ENCODE peak calls at places on chromosome 22, in four cellular contexts. One of them, this sample, is unnamed.
A peak's percentile ranks its signal among the peaks of the same experiment; 100 is the strongest.

GRCh38 chr22:49767355-49768062 is 60.2 kb downstream of the BRD1 start:
- DNase-seq in iPS DF 6.9: peak; percentile 37
- DNase-seq in CD8-positive, alpha-beta T cell: no peak
- DNase-seq in MM.1S: peak; percentile 46
- DNase-seq in this sample: peak; percentile 54

GRCh38 chr22:37241351-37242142 is 2.5 kb downstream of the RAC2 start:
- DNase-seq in iPS DF 6.9: no peak
- DNase-seq in CD8-positive, alpha-beta T cell: no peak
- DNase-seq in MM.1S: no peak
- DNase-seq in this sample: no peak

GRCh38 chr22:35769974-35770373 is 52.3 kb downstream of the APOL5 start:
- DNase-seq in iPS DF 6.9: no peak
- DNase-seq in CD8-positive, alpha-beta T cell: no peak
- DNase-seq in MM.1S: no peak
- DNase-seq in this sample: no peak

GRCh38 chr22:49619301-49619700 is 208.4 kb downstream of the BRD1 start:
- DNase-seq in iPS DF 6.9: no peak
- DNase-seq in CD8-positive, alpha-beta T cell: no peak
- DNase-seq in MM.1S: no peak
- DNase-seq in this sample: no peak

GRCh38 chr22:43230983-43231723 is 44.2 kb upstream of the TTLL12 start:
- DNase-seq in iPS DF 6.9: peak; percentile 76
- DNase-seq in CD8-positive, alpha-beta T cell: peak; percentile 55
- DNase-seq in MM.1S: peak; percentile 67
- DNase-seq in this sample: peak; percentile 49

GRCh38 chr22:36134167-36134566 is 26.4 kb downstream of the APOL3 start:
- DNase-seq in iPS DF 6.9: no peak
- DNase-seq in CD8-positive, alpha-beta T cell: no peak
- DNase-seq in MM.1S: no peak
- DNase-seq in this sample: no peak

GRCh38 chr22:34850010-34850409 is 215.9 kb upstream of the ISX start:
- DNase-seq in iPS DF 6.9: no peak
- DNase-seq in CD8-positive, alpha-beta T cell: no peak
- DNase-seq in MM.1S: no peak
- DNase-seq in this sample: no peak

GRCh38 chr22:46791201-46791731 is 28.8 kb downstream of the TBC1D22A start:
- DNase-seq in iPS DF 6.9: no peak
- DNase-seq in CD8-positive, alpha-beta T cell: peak; percentile 70
- DNase-seq in MM.1S: peak; percentile 69
- DNase-seq in this sample: peak; percentile 91

GRCh38 chr22:28958611-28959010 is 75.2 kb downstream of the ZNRF3 start:
- DNase-seq in iPS DF 6.9: no peak
- DNase-seq in CD8-positive, alpha-beta T cell: no peak
- DNase-seq in MM.1S: no peak
- DNase-seq in this sample: no peak

GRCh38 chr22:19608114-19608494 is 83.9 kb upstream of the CLDN5 start:
- DNase-seq in iPS DF 6.9: no peak
- DNase-seq in CD8-positive, alpha-beta T cell: no peak
- DNase-seq in MM.1S: no peak
- DNase-seq in this sample: no peak
- H3K4me1 ChIP-seq in iPS DF 6.9: peaks cover 11% of the 10 kb centered on the region
- H3K4me1 ChIP-seq in CD8-positive, alpha-beta T cell: peaks cover 45% of the 10 kb centered on the region
- H3K4me1 ChIP-seq in MM.1S: no peaks in the 10 kb centered on the region
- H3K4me1 ChIP-seq in this sample: no peaks in the 10 kb centered on the region

DNA sequence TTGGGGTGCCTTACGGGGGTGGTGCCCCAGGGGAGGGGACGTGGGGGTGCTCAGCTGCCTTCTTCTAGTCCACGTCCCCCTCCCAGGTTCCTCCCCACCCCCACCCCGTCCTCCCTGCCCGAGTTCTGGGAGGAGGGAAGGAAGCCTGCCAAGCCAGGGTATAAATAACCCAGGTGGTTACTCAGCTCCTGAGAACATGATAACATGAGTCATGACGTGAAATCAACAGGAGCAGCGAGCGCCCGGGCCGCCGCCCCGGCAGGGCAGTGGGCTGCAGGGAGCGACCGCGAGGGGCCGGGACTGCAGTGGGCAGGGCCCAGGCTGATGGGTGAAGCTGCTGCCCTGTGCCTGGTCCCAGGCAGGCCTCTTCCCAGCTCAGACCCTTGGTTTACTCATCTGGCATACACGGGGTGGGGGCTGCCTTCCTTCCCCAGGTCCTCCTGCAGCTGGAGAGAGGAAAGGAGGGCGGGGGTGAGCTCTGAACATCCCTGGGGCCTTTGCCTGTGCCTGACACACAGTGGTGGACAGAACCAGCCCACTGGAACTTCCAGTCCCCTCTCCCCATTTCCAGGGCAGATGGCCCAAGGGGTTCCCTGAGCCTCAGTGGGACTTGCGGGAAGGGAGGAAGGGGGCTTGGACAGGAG is 8.8 kb upstream of the PDGFB start:
- DNase-seq in iPS DF 6.9: no peak
- DNase-seq in CD8-positive, alpha-beta T cell: no peak
- DNase-seq in MM.1S: peak; percentile 42
- DNase-seq in this sample: peak; percentile 83
- H3K4me3 ChIP-seq in iPS DF 6.9: no peak overlapping the region
- H3K4me3 ChIP-seq in CD8-positive, alpha-beta T cell: no peak overlapping the region
- H3K4me3 ChIP-seq in MM.1S: peak overlapping the region; percentile 1
- H3K4me3 ChIP-seq in this sample: no peak overlapping the region

GRCh38 chr22:44451016-44451415 is 47.0 kb downstream of the RTL6 start:
- DNase-seq in iPS DF 6.9: no peak
- DNase-seq in CD8-positive, alpha-beta T cell: no peak
- DNase-seq in MM.1S: no peak
- DNase-seq in this sample: no peak

GRCh38 chr22:44449683-44450425 is 48.2 kb downstream of the RTL6 start:
- DNase-seq in iPS DF 6.9: no peak
- DNase-seq in CD8-positive, alpha-beta T cell: no peak
- DNase-seq in MM.1S: no peak
- DNase-seq in this sample: no peak

GRCh38 chr22:44448271-44448780 is 49.7 kb downstream of the RTL6 start:
- DNase-seq in iPS DF 6.9: no peak
- DNase-seq in CD8-positive, alpha-beta T cell: no peak
- DNase-seq in MM.1S: no peak
- DNase-seq in this sample: peak; percentile 97

GRCh38 chr22:44450503-44450902 is 47.5 kb downstream of the RTL6 start:
- DNase-seq in iPS DF 6.9: no peak
- DNase-seq in CD8-positive, alpha-beta T cell: no peak
- DNase-seq in MM.1S: no peak
- DNase-seq in this sample: no peak

DNA sequence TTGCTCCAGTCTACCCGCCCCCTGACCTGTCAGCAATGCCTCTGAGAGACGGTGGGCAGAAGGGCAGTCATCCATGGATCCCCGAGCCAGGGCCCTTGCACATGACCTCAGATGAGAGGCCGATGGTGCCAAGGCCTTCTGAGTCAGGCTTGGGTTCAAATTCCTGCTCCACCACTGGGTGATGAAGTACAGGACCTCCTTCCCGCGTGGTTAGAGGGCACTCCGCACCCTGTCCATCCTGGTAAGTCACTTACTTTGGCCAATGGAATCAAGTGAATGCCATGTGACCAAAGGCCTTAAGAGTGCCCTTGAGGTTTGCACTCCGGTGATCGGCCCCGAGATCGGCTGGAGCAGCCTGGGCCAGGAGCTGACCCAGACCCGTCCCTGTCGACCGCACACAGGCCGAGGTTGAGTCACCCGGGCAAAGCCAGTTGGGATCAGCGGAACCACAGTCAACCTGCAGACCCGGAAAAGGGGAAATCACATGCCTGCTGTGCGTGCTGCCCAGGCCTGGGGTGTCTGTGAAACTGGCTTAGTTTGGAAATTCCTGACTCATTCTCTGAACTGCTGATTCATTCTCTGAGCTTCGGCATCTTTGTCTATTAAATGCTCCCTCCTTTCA is 48.9 kb downstream of the RTL6 start:
- DNase-seq in iPS DF 6.9: no peak
- DNase-seq in CD8-positive, alpha-beta T cell: no peak
- DNase-seq in MM.1S: no peak
- DNase-seq in this sample: peak; percentile 76
- H3K27ac ChIP-seq in iPS DF 6.9: no peak overlapping the region
- H3K27ac ChIP-seq in CD8-positive, alpha-beta T cell: no peak overlapping the region
- H3K27ac ChIP-seq in MM.1S: no peak overlapping the region
- H3K27ac ChIP-seq in this sample: peak overlapping the region; percentile 73

DNA sequence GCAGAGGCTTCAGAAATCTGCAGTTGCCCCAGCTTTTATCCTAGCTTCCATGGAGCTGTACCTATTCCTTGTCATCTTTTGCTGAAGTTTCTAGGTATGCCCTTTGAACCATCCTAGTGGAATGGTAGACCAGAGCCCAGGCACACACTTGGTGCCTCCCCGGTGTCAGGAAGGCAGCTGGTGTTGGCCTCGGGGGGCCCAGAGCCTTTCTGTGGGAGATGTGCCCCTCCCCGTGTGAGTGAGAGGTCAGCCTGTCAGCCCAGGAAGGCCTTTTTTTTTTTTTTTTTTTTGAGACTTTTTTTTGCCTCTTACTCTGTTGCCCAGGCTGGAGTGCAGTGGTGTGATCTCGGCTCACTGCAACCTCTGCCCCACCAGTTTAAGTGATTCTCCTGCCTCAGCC is 58.4 kb downstream of the MED15 start:
- DNase-seq in iPS DF 6.9: no peak
- DNase-seq in CD8-positive, alpha-beta T cell: no peak
- DNase-seq in MM.1S: no peak
- DNase-seq in this sample: no peak
- H3K4me1 ChIP-seq in iPS DF 6.9: no peaks in the 10 kb centered on the region
- H3K4me1 ChIP-seq in CD8-positive, alpha-beta T cell: peaks cover 81% of the 10 kb centered on the region
- H3K4me1 ChIP-seq in MM.1S: no peaks in the 10 kb centered on the region
- H3K4me1 ChIP-seq in this sample: peaks cover 39% of the 10 kb centered on the region

GRCh38 chr22:20430641-20431519 is 6.7 kb downstream of the SCARF2 start:
- DNase-seq in iPS DF 6.9: no peak
- DNase-seq in CD8-positive, alpha-beta T cell: peak; percentile 42
- DNase-seq in MM.1S: no peak
- DNase-seq in this sample: no peak
- H3K4me3 ChIP-seq in iPS DF 6.9: peak overlapping the region; percentile 13
- H3K4me3 ChIP-seq in CD8-positive, alpha-beta T cell: peak overlapping the region; percentile 60
- H3K4me3 ChIP-seq in MM.1S: no peak overlapping the region
- H3K4me3 ChIP-seq in this sample: no peak overlapping the region

GRCh38 chr22:17916226-17916889 is 108.0 kb downstream of the MICAL3 start:
- DNase-seq in iPS DF 6.9: no peak
- DNase-seq in CD8-positive, alpha-beta T cell: no peak
- DNase-seq in MM.1S: no peak
- DNase-seq in this sample: no peak
- H3K27ac ChIP-seq in iPS DF 6.9: no peak overlapping the region
- H3K27ac ChIP-seq in CD8-positive, alpha-beta T cell: no peak overlapping the region
- H3K27ac ChIP-seq in MM.1S: no peak overlapping the region
- H3K27ac ChIP-seq in this sample: no peak overlapping the region

GRCh38 chr22:23241562-23242472 is 61.5 kb downstream of the BCR start:
- DNase-seq in iPS DF 6.9: no peak
- DNase-seq in CD8-positive, alpha-beta T cell: no peak
- DNase-seq in MM.1S: no peak
- DNase-seq in this sample: no peak
- H3K4me1 ChIP-seq in iPS DF 6.9: peaks cover 27% of the 10 kb centered on the region
- H3K4me1 ChIP-seq in CD8-positive, alpha-beta T cell: peaks cover 81% of the 10 kb centered on the region
- H3K4me1 ChIP-seq in MM.1S: peaks cover 21% of the 10 kb centered on the region
- H3K4me1 ChIP-seq in this sample: peaks cover 69% of the 10 kb centered on the region